ENCODE peak calls at places on chromosome 16, in four cellular contexts. I, Y, Q and M are unnamed samples.

GRCh38 chr16:68668266-68668665 is 23.2 kb downstream of the CDH3 start:
- DNase-seq in I (no peak), Y (no peak), Q (no peak), M (no peak)

GRCh38 chr16:67279296-67280089 is at the start of gene PLEKHG4:
- DNase-seq in I (peak; percentile 53), Y (peak; percentile 9), Q (no peak), M (no peak)

GRCh38 chr16:69064789-69065313 is 40.6 kb upstream of the HAS3 start:
- DNase-seq in I (no peak), Y (no peak), Q (no peak), M (no peak)

GRCh38 chr16:67883872-67884261 is 818 bp upstream of the NRN1L start:
- DNase-seq in I (peak; percentile 36), Y (peak; percentile 12), Q (no peak), M (peak; percentile 77)

GRCh38 chr16:46765050-46765449 is 16.9 kb upstream of the MYLK3 start:
- DNase-seq in I (no peak), Y (no peak), Q (no peak), M (no peak)

GRCh38 chr16:29318037-29318436 is 88.5 kb downstream of the NPIPB11 start:
- DNase-seq in I (no peak), Y (no peak), Q (no peak), M (no peak)

GRCh38 chr16:11319529-11320146 is 25.6 kb upstream of the RMI2 start:
- DNase-seq in I (no peak), Y (no peak), Q (no peak), M (no peak)

GRCh38 chr16:12141556-12141955 is 165.0 kb downstream of the SNX29 start:
- DNase-seq in I (no peak), Y (no peak), Q (no peak), M (no peak)

GRCh38 chr16:82651921-82652601 is 25.3 kb downstream of the CDH13 start:
- DNase-seq in I (no peak), Y (no peak), Q (no peak), M (no peak)

GRCh38 chr16:74606521-74607309 is at the start of gene GLG1:
- DNase-seq in I (peak; percentile 91), Y (peak; percentile 80), Q (peak; percentile 93), M (no peak)

GRCh38 chr16:85569615-85570212 is 43.4 kb upstream of the GSE1 start:
- DNase-seq in I (no peak), Y (no peak), Q (no peak), M (no peak)

GRCh38 chr16:89257281-89257731 is 39.8 kb downstream of the ZNF778 start:
- DNase-seq in I (no peak), Y (no peak), Q (no peak), M (no peak)

GRCh38 chr16:89256651-89257254 is 39.2 kb downstream of the ZNF778 start:
- DNase-seq in I (no peak), Y (no peak), Q (no peak), M (no peak)

GRCh38 chr16:89253548-89254287 is 36.2 kb downstream of the ZNF778 start:
- DNase-seq in I (no peak), Y (no peak), Q (no peak), M (no peak)

GRCh38 chr16:89261691-89262563 is 44.4 kb downstream of the ZNF778 start:
- DNase-seq in I (no peak), Y (no peak), Q (no peak), M (no peak)

DNA sequence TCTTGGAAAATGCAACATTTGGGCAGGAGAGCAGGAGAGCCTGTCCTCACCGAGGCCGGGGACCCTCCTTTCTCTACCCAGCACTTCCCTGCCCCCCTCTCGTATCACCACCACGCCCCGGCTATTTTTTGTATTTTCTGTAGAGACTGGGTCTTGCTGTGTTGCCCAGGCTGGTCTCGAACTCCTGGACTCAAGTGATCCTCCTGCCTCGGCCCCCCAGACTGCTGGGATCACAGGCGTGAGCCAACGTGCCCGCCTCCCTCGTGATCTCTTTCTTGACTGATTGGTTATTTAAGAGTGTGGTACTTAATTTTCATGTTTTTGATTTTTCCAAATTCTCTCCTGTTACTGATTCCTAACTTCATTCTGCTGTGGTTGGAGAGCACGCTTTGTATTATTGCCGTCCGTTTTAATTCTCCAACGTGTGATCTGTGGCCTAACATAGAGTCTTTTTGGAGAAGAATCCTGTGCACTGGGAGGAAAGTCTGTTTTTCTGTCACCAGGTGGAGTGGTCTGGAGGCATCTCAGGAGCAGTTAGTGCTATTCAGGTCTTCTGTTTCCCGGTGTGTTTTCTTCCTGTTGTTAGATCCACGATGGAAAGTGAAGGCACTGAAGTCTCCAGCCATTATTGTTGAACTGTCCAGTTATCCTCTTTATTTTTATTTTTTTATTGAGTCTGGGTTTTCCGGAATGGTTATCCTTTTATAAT is 40.4 kb downstream of the ZNF778 start:
- DNase-seq in I (no peak), Y (no peak), Q (no peak), M (no peak)
- H3K27ac ChIP-seq in I (no peak overlapping the region), Y (no peak overlapping the region), Q (no peak overlapping the region), M (no peak overlapping the region)

DNA sequence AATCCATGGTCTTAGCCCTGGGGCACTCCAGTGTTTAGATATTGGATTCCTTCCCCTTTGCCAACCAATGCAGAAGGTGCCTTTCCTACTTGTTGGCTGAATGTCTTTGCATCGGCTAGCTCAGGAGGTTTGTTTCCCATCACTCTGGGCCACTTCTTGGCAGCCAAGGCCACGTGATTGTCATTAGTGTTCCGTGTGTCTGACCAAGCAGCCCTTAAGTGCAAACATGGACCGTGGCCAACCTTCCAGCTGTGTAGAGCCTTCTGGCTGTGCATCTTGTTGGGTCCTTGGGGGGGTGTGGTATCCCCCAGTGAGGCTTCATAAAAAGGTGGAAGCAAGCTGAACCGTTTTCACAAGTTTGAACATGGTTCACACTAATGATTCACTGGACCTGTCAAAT is 66.0 kb downstream of the GNAO1 start:
- DNase-seq in I (peak; percentile 63), Y (no peak), Q (no peak), M (no peak)
- H3K27ac ChIP-seq in I (peak overlapping the region; percentile 62), Y (peak overlapping the region; percentile 98), Q (no peak overlapping the region), M (peak overlapping the region; percentile 31)

GRCh38 chr16:73186752-73187151 is 138.8 kb upstream of the ZFHX3 start:
- DNase-seq in I (no peak), Y (no peak), Q (no peak), M (no peak)

GRCh38 chr16:73185737-73186136 is 137.8 kb upstream of the ZFHX3 start:
- DNase-seq in I (no peak), Y (no peak), Q (no peak), M (no peak)

GRCh38 chr16:73187163-73187562 is 139.2 kb upstream of the ZFHX3 start:
- DNase-seq in I (no peak), Y (no peak), Q (no peak), M (no peak)

GRCh38 chr16:73179671-73180370 is 131.9 kb upstream of the ZFHX3 start:
- DNase-seq in I (peak; percentile 49), Y (no peak), Q (no peak), M (no peak)

DNA sequence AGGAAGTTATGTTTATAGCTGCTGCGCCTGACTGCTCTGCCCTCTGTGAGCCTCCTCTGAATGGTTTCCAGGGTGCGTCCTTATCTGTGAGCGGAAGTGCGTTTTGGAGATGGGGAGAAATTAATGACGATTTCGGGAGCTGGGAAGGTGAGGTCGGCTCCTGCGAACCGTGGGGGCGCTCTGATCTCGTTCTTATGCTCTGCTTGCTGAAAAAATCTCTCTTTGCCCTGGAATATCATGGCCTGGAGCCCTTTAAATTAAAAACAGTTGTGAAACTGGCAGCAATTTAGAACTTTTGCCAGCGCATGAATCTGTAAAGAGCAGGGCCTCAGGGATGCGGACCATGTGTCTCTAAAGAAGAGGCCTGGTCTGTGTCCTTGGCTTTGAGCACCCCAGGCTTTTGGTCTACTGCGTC is 135.8 kb upstream of the ZFHX3 start:
- DNase-seq in I (no peak), Y (no peak), Q (no peak), M (no peak)
- H3K27ac ChIP-seq in I (peak overlapping the region; percentile 40), Y (no peak overlapping the region), Q (no peak overlapping the region), M (no peak overlapping the region)

GRCh38 chr16:30786936-30787612 is at the start of gene ZNF629:
- DNase-seq in I (peak; percentile 84), Y (peak; percentile 57), Q (no peak), M (no peak)

GRCh38 chr16:30783280-30784109 is 3.5 kb downstream of the ZNF629 start:
- DNase-seq in I (no peak), Y (no peak), Q (no peak), M (no peak)

GRCh38 chr16:30786115-30786935 is 680 bp downstream of the ZNF629 start:
- DNase-seq in I (no peak), Y (no peak), Q (no peak), M (no peak)

GRCh38 chr16:30784215-30784614 is 2.8 kb downstream of the ZNF629 start:
- DNase-seq in I (no peak), Y (no peak), Q (no peak), M (no peak)

DNA sequence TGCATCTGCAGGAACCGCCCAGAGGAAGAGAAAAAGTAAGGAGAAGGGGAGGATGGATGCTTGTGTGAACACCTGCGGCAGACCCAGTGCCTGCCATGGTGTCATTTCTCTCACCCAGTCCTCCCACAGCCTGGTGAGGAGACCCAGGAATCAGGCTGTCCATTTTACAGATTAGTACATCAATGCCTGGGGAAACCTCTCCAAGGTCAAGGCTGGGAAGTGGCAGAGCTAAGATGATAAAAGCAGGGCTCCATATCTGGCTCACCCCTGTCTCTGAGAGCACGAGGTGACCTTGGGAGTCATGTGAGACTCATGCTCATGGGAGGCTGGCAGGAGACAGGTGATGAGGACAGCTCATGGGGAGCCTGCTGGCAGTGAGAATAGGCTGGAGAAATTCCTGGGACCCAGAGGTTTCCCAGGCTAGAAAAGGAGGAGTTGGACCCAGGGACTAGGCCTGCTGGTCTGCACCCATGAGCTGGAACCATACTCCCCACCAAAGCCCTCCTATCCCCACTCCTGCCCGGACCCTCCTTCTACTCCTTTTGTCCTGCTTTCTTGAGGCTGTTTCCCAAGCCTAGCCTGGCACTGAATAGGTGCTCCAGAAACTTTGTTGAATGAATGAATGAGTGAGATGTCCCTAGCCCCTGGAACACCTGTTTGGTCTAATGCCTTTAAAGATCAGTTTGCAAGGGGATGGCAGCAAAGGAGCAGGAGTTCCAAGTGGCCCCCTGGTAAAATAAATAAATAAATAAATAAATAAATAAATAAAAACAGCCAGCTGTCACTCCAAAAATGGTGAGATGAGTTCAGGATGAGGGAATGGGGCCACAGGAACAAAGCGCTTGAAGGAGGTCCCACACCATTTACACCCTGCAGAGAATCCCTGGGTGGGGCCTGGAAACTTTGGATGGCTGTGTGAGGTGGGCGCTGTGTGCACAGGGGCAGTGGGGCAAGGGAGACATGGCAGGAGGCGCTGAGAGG is 1.6 kb downstream of the ZNF629 start:
- DNase-seq in I (no peak), Y (no peak), Q (no peak), M (no peak)
- H3K27ac ChIP-seq in I (no peak overlapping the region), Y (no peak overlapping the region), Q (no peak overlapping the region), M (peak overlapping the region; percentile 85)